ENCODE peak calls at places on chromosomes 12 and 14, in eight cellular contexts. P is heart left ventricle; T is non-pigmented ciliary epithelial cell; F is stimulated activated CD4-positive, alpha-beta T cell treated with anti-CD3 and anti-CD28 coated beads, Interleukin-1b, Interleukin-23, amount 100 ng/mL, for 24 hours; K is activated T-cell treated with anti-CD3 and anti-CD28 coated beads, Interleukin-2, amount 50 U/mL, for 4 hours; L is fibroblast of the aortic adventitia; Z is nephron progenitor cell; X is caudate nucleus. R is an unnamed sample.

GRCh38 chr14:29548948-29549370 is 378.7 kb downstream of the PRKD1 start:
- DNase-seq in F (no peak), L (peak), P (no peak), X (peak), T (peak), K (no peak), Z (peak), R (no peak)

GRCh38 chr14:100677925-100678765 is 48.5 kb upstream of the DLK1 start:
- DNase-seq in P (peak), F (no peak), Z (no peak), T (no peak), X (no peak), L (peak), K (no peak), R (no peak)

GRCh38 chr14:59511916-59512530 is 27.7 kb downstream of the JKAMP start:
- DNase-seq in Z (peak), F (no peak), L (no peak), K (no peak), T (no peak), X (no peak), P (no peak), R (no peak)

GRCh38 chr14:51963164-51963733 is 26.1 kb upstream of the RTRAF start:
- DNase-seq in X (no peak), L (peak), T (no peak), P (no peak), Z (no peak), K (no peak), F (no peak), R (no peak)

GRCh38 chr12:66500841-66501240 is 178.0 kb downstream of the GRIP1 start:
- DNase-seq in K (no peak), X (peak), T (no peak), P (no peak), F (no peak), L (no peak), Z (no peak), R (no peak)

GRCh38 chr12:98062464-98063245 is 452.7 kb upstream of the TMPO start:
- DNase-seq in X (no peak), L (no peak), Z (no peak), P (no peak), T (no peak), F (no peak), K (no peak), R (no peak)

GRCh38 chr14:95469134-95469481 is 47.3 kb downstream of the SYNE3 start:
- DNase-seq in F (no peak), L (no peak), Z (no peak), T (no peak), X (no peak), P (no peak), K (no peak), R (peak)

GRCh38 chr14:64113279-64113678 is 180.9 kb downstream of the ESR2 start:
- DNase-seq in T (no peak), L (no peak), F (no peak), X (no peak), K (no peak), Z (no peak), P (peak), R (no peak)

GRCh38 chr12:121778567-121779421 is 14.7 kb downstream of the RHOF start:
- DNase-seq in K (no peak), X (no peak), L (no peak), P (no peak), F (no peak), T (no peak), Z (no peak), R (no peak)

GRCh38 chr12:587132-587531 is 76.1 kb downstream of the NINJ2 start:
- DNase-seq in L (no peak), T (no peak), K (no peak), X (no peak), Z (no peak), P (peak), F (no peak), R (peak)

GRCh38 chr14:86022031-86022629 is 492.2 kb downstream of the FLRT2 start:
- DNase-seq in P (no peak), F (no peak), L (no peak), K (no peak), X (no peak), Z (no peak), T (no peak), R (no peak)

GRCh38 chr14:77116194-77116817 is 18.2 kb downstream of the CIPC start:
- DNase-seq in X (no peak), T (no peak), P (no peak), L (no peak), F (no peak), Z (no peak), K (no peak), R (no peak)

GRCh38 chr14:59897757-59898383 is 22.1 kb upstream of the LRRC9 start:
- DNase-seq in K (no peak), X (no peak), Z (peak), L (peak), P (no peak), F (no peak), T (no peak), R (no peak)

GRCh38 chr14:82046512-82047226 is 513.0 kb upstream of the SEL1L start:
- DNase-seq in P (no peak), K (no peak), Z (no peak), F (no peak), X (no peak), L (no peak), T (no peak), R (no peak)

GRCh38 chr12:89236748-89237428 is 115.4 kb downstream of the DUSP6 start:
- DNase-seq in L (no peak), F (no peak), P (no peak), T (peak), K (no peak), Z (no peak), X (no peak), R (no peak)

GRCh38 chr14:74875941-74876913 is at the start of gene PROX2:
- DNase-seq in X (no peak), F (no peak), L (no peak), P (no peak), Z (no peak), K (no peak), T (no peak), R (no peak)

GRCh38 chr14:91945776-91946305 is 1.7 kb downstream of the FBLN5 start:
- DNase-seq in P (no peak), Z (no peak), K (no peak), F (no peak), X (no peak), L (peak), T (no peak), R (no peak)

GRCh38 chr12:123937707-123938600 is 34.7 kb downstream of the CCDC92 start:
- DNase-seq in Z (no peak), F (no peak), X (no peak), T (no peak), L (no peak), P (no peak), K (peak), R (no peak)

GRCh38 chr12:116430911-116431565 is 128.1 kb upstream of the MAP1LC3B2 start:
- DNase-seq in P (no peak), L (no peak), K (no peak), T (no peak), Z (no peak), F (no peak), X (no peak), R (no peak)

GRCh38 chr12:12704593-12705230 is 8.7 kb upstream of the GPR19 start:
- DNase-seq in F (no peak), K (no peak), L (peak), X (peak), Z (peak), P (peak), T (peak), R (peak)

GRCh38 chr14:73338551-73338950 is 101.2 kb downstream of the PAPLN start:
- DNase-seq in K (no peak), Z (no peak), X (no peak), P (no peak), L (no peak), F (no peak), T (no peak), R (no peak)

GRCh38 chr12:10068634-10069033 is 30.2 kb downstream of the CLEC1A start:
- DNase-seq in F (no peak), X (no peak), K (no peak), L (no peak), Z (no peak), P (no peak), T (no peak), R (no peak)

GRCh38 chr14:84225243-84225642 is 1304.7 kb upstream of the FLRT2 start:
- DNase-seq in P (peak), T (no peak), X (no peak), Z (no peak), K (no peak), F (no peak), L (peak), R (no peak)

GRCh38 chr12:27696864-27697564 is 767 bp downstream of the REP15 start:
- DNase-seq in L (no peak), X (no peak), P (no peak), K (no peak), T (no peak), F (no peak), Z (no peak), R (no peak)

GRCh38 chr12:88299567-88300101 is 157.5 kb downstream of the TMTC3 start:
- DNase-seq in Z (no peak), X (no peak), F (no peak), T (peak), K (no peak), L (peak), P (no peak), R (peak)

GRCh38 chr12:12913626-12914388 is 22.4 kb downstream of the GPRC5A start:
- DNase-seq in L (no peak), X (no peak), F (no peak), T (no peak), P (no peak), K (no peak), Z (no peak), R (no peak)

GRCh38 chr14:32620303-32620702 is 291.2 kb downstream of the AKAP6 start:
- DNase-seq in P (no peak), K (no peak), Z (no peak), T (peak), L (no peak), F (no peak), X (no peak), R (no peak)

GRCh38 chr14:90842726-90843125 is 26.5 kb upstream of the TTC7B start:
- DNase-seq in L (no peak), P (no peak), X (no peak), F (no peak), K (no peak), Z (no peak), T (no peak), R (no peak)

GRCh38 chr14:25953532-25954144 is 644.2 kb downstream of the NOVA1 start:
- DNase-seq in K (no peak), F (no peak), T (peak), X (no peak), P (no peak), Z (no peak), L (peak), R (peak)

GRCh38 chr14:21258889-21259787 is 10.1 kb downstream of the HNRNPC start:
- DNase-seq in T (no peak), X (no peak), Z (no peak), L (no peak), F (no peak), K (no peak), P (no peak), R (no peak)

GRCh38 chr12:107912421-107913004 is 138.0 kb downstream of the ASCL4 start:
- DNase-seq in T (no peak), Z (peak), P (peak), L (no peak), K (peak), X (peak), F (peak), R (peak)

GRCh38 chr12:15982471-15982870 is 71.3 kb downstream of the DERA start:
- DNase-seq in P (no peak), L (peak), X (no peak), F (no peak), K (no peak), Z (no peak), T (peak), R (no peak)

GRCh38 chr12:92602476-92602875 is 100.3 kb upstream of the PLEKHG7 start:
- DNase-seq in Z (no peak), F (no peak), K (no peak), P (no peak), X (no peak), T (peak), L (peak), R (no peak)

GRCh38 chr12:118981285-118982201 is at the start of gene SRRM4:
- DNase-seq in T (no peak), P (peak), Z (peak), X (peak), L (no peak), F (no peak), K (no peak), R (no peak)

GRCh38 chr12:115953031-115953430 is 324.5 kb downstream of the MED13L start:
- DNase-seq in L (no peak), Z (no peak), K (no peak), X (no peak), T (no peak), F (no peak), P (no peak), R (no peak)

R was measured in aorta.